ENCODE peak calls at places on chromosomes 6 and 20, in five cellular contexts. C, B, K, Y and U are unnamed samples.

GRCh38 chr20:1434571-1435336 is 31.9 kb downstream of the NSFL1C start:
- DNase-seq in B (peak; percentile 97), C (peak; percentile 54), K (peak; percentile 30), Y (peak; percentile 96), U (peak; percentile 90)

GRCh38 chr6:34236423-34237315 is at the start of gene HMGA1:
- DNase-seq in C (peak; percentile 88), B (peak; percentile 90), K (peak; percentile 96), Y (peak; percentile 85), U (peak; percentile 88)

GRCh38 chr6:35026434-35027222 is 114.5 kb downstream of the TCP11 start:
- DNase-seq in K (no peak), C (no peak), Y (peak; percentile 47), B (no peak), U (no peak)

GRCh38 chr20:37714973-37715657 is 21.3 kb downstream of the CTNNBL1 start:
- DNase-seq in C (no peak), K (no peak), B (peak; percentile 84), Y (peak; percentile 25), U (peak; percentile 38)

GRCh38 chr20:35048739-35049138 is 43.9 kb downstream of the TRPC4AP start:
- DNase-seq in B (no peak), K (no peak), Y (no peak), C (no peak), U (no peak)

GRCh38 chr6:35048631-35049083 is 92.5 kb downstream of the TCP11 start:
- DNase-seq in C (no peak), K (peak; percentile 12), B (peak; percentile 98), Y (peak; percentile 85), U (peak; percentile 51)

GRCh38 chr6:135586388-135586787 is 88.8 kb upstream of the AHI1 start:
- DNase-seq in K (no peak), C (no peak), B (no peak), Y (no peak), U (no peak)

GRCh38 chr20:43458422-43458924 is 777 bp downstream of the SRSF6 start:
- DNase-seq in C (no peak), B (peak; percentile 26), Y (no peak), K (no peak), U (no peak)

GRCh38 chr6:31689249-31690110 is 8.6 kb upstream of the LY6G5C start:
- DNase-seq in B (no peak), C (no peak), Y (no peak), K (no peak), U (no peak)

GRCh38 chr20:34951252-34951651 is 4.4 kb downstream of the GSS start:
- DNase-seq in C (no peak), Y (no peak), K (no peak), B (no peak), U (no peak)

GRCh38 chr6:150229775-150230561 is 87.1 kb downstream of the PPP1R14C start:
- DNase-seq in C (no peak), K (no peak), Y (peak; percentile 67), B (no peak), U (no peak)

GRCh38 chr20:17816804-17817590 is 117.2 kb downstream of the BANF2 start:
- DNase-seq in Y (no peak), C (no peak), B (no peak), K (no peak), U (no peak)

GRCh38 chr20:17849901-17850673 is 118.5 kb downstream of the SNX5 start:
- DNase-seq in B (peak; percentile 99), K (no peak), C (no peak), Y (peak; percentile 99), U (no peak)

GRCh38 chr6:109945091-109945490 is 33.0 kb upstream of the GPR6 start:
- DNase-seq in C (no peak), B (no peak), K (no peak), Y (no peak), U (no peak)

GRCh38 chr6:158231551-158232444 is 63.6 kb downstream of the GTF2H5 start:
- DNase-seq in Y (no peak), B (peak; percentile 64), C (peak; percentile 64), K (peak; percentile 71), U (peak; percentile 50)

GRCh38 chr20:17177341-17177740 is 49.5 kb upstream of the PCSK2 start:
- DNase-seq in K (no peak), B (no peak), C (no peak), Y (no peak), U (no peak)

GRCh38 chr20:32277361-32278198 is at the start of gene KIF3B:
- DNase-seq in B (peak; percentile 91), K (peak; percentile 87), Y (peak; percentile 89), C (peak; percentile 84), U (peak; percentile 92)

GRCh38 chr6:36460916-36461315 is 18.1 kb downstream of the KCTD20 start:
- DNase-seq in B (no peak), K (no peak), C (no peak), Y (no peak), U (no peak)

GRCh38 chr6:143333749-143334520 is 116.6 kb downstream of the ADAT2 start:
- DNase-seq in Y (no peak), B (no peak), C (no peak), K (peak; percentile 49), U (no peak)

GRCh38 chr20:33169176-33169794 is 1.3 kb downstream of the BPIFA2 start:
- DNase-seq in Y (peak; percentile 4), C (no peak), K (no peak), B (no peak), U (peak; percentile 34)

GRCh38 chr20:22861231-22861980 is 173.7 kb upstream of the SSTR4 start:
- DNase-seq in B (no peak), Y (peak; percentile 22), C (no peak), K (no peak), U (no peak)

GRCh38 chr6:108699290-108700041 is 138.7 kb downstream of the FOXO3 start:
- DNase-seq in B (no peak), C (no peak), Y (no peak), K (no peak), U (peak; percentile 43)

GRCh38 chr6:170438402-170438753 is 114.7 kb downstream of the PSMB1 start:
- DNase-seq in B (peak; percentile 98), C (no peak), Y (peak; percentile 99), K (peak; percentile 30), U (no peak)

GRCh38 chr6:148177589-148178233 is 164.9 kb upstream of the SASH1 start:
- DNase-seq in K (no peak), C (no peak), Y (peak; percentile 76), B (peak; percentile 72), U (peak; percentile 43)

GRCh38 chr6:159729598-159729997 is 2.3 kb downstream of the WTAP start:
- DNase-seq in C (peak; percentile 16), B (peak; percentile 28), K (no peak), Y (peak; percentile 45), U (peak; percentile 31)

GRCh38 chr6:30988209-30988825 is 4.8 kb downstream of the MUC21 start:
- DNase-seq in Y (no peak), K (no peak), C (no peak), B (no peak), U (no peak)

GRCh38 chr20:48583801-48584200 is 244.0 kb downstream of the PREX1 start:
- DNase-seq in K (no peak), C (no peak), Y (no peak), B (no peak), U (no peak)

GRCh38 chr6:14635933-14636599 is 518.5 kb downstream of the CD83 start:
- DNase-seq in B (no peak), Y (no peak), K (peak; percentile 24), C (no peak), U (no peak)